ENCODE peak calls at places on chromosomes 1 and 21, in nine cellular contexts. D is fibroblast of the aortic adventitia; X is RWPE2; R is CD8-positive, alpha-beta T cell; C is HL-60; L is AG09309; M is lower lobe of right lung; Y is left ventricle myocardium inferior; F is hepatocyte. H is an unnamed sample.

GRCh38 chr1:3483801-3484444 is 29.5 kb downstream of the ARHGEF16 start:
- DNase-seq in Y (no peak), D (no peak), R (no peak), X (no peak), C (peak), M (no peak), L (no peak), F (peak), H (peak)

GRCh38 chr1:232340448-232340847 is 289.5 kb downstream of the SIPA1L2 start:
- DNase-seq in X (no peak), F (no peak), D (no peak), Y (no peak), M (no peak), R (no peak), L (no peak), C (no peak), H (no peak)

GRCh38 chr1:52552236-52552504 is 722 bp downstream of the TUT4 start:
- DNase-seq in Y (no peak), D (peak), M (peak), C (peak), F (peak), X (peak), R (peak), L (peak), H (peak)

GRCh38 chr1:46761740-46762139 is 37.1 kb upstream of the CYP4B1 start:
- DNase-seq in F (no peak), L (no peak), M (no peak), R (no peak), X (no peak), D (no peak), Y (no peak), C (no peak), H (no peak)

GRCh38 chr21:17250651-17251294 is 262.1 kb upstream of the CXADR start:
- DNase-seq in D (no peak), F (no peak), L (no peak), X (no peak), M (no peak), R (no peak), C (no peak), Y (no peak), H (no peak)

GRCh38 chr1:245332085-245332484 is 177.3 kb downstream of the KIF26B start:
- DNase-seq in X (no peak), L (no peak), Y (no peak), R (no peak), M (no peak), C (no peak), D (no peak), F (no peak), H (no peak)

GRCh38 chr1:110915804-110916203 is 42.9 kb downstream of the CD53 start:
- DNase-seq in X (no peak), R (no peak), Y (no peak), D (no peak), L (no peak), M (no peak), C (no peak), F (no peak), H (no peak)

GRCh38 chr1:202244841-202245261 is 51.3 kb downstream of the LGR6 start:
- DNase-seq in Y (no peak), X (peak), D (no peak), R (no peak), L (no peak), F (no peak), C (no peak), M (no peak), H (peak)

GRCh38 chr1:51518033-51518729 is 885 bp downstream of the EPS15 start:
- DNase-seq in Y (peak), L (no peak), M (peak), C (peak), R (peak), F (peak), D (peak), X (no peak), H (peak)

GRCh38 chr1:150551784-150552691 is 2.8 kb downstream of the ADAMTSL4 start:
- DNase-seq in C (peak), X (peak), M (peak), Y (peak), L (peak), F (peak), R (no peak), D (peak), H (no peak)

GRCh38 chr1:98794196-98794886 is 132.8 kb downstream of the SNX7 start:
- DNase-seq in D (peak), C (peak), Y (no peak), R (peak), F (peak), M (no peak), X (no peak), L (peak), H (peak)

GRCh38 chr1:192225266-192225665 is 67.0 kb downstream of the RGS18 start:
- DNase-seq in M (no peak), Y (no peak), X (no peak), R (no peak), F (no peak), C (no peak), D (no peak), L (no peak), H (no peak)

GRCh38 chr1:212219679-212220463 is 65.3 kb upstream of the PPP2R5A start:
- DNase-seq in Y (no peak), X (no peak), M (no peak), R (no peak), L (no peak), C (no peak), F (peak), D (peak), H (peak)

GRCh38 chr1:151288502-151288901 is 6.4 kb downstream of the ZNF687 start:
- DNase-seq in Y (no peak), R (no peak), X (no peak), F (no peak), C (no peak), D (no peak), M (no peak), L (no peak), H (no peak)

GRCh38 chr1:24888971-24889670 is 41.0 kb downstream of the RUNX3 start:
- DNase-seq in L (peak), X (peak), Y (no peak), C (no peak), R (no peak), D (peak), F (no peak), M (no peak), H (no peak)

GRCh38 chr1:11196945-11197344 is 7.8 kb downstream of the ANGPTL7 start:
- DNase-seq in D (no peak), L (no peak), M (no peak), X (no peak), R (no peak), F (no peak), Y (no peak), C (no peak), H (no peak)

GRCh38 chr1:170168263-170168662 is 22.5 kb downstream of the NTMT2 start:
- DNase-seq in X (no peak), L (no peak), R (no peak), Y (no peak), M (no peak), D (peak), C (no peak), F (no peak), H (no peak)

GRCh38 chr1:67795179-67795916 is 37.9 kb downstream of the GNG12 start:
- DNase-seq in X (no peak), M (no peak), D (no peak), L (no peak), R (no peak), Y (no peak), F (no peak), C (no peak), H (no peak)

GRCh38 chr1:154453577-154454352 is 48.3 kb upstream of the TDRD10 start:
- DNase-seq in D (peak), X (no peak), F (no peak), C (peak), L (no peak), Y (no peak), M (no peak), R (no peak), H (no peak)

GRCh38 chr21:45336870-45337269 is 49.2 kb upstream of the POFUT2 start:
- DNase-seq in D (no peak), R (no peak), L (no peak), X (peak), F (no peak), Y (peak), C (no peak), M (peak), H (peak)

GRCh38 chr1:237303929-237304328 is 261.9 kb downstream of the RYR2 start:
- DNase-seq in L (no peak), F (no peak), Y (no peak), C (no peak), R (no peak), M (no peak), X (no peak), D (no peak), H (no peak)

GRCh38 chr1:58815680-58816071 is 31.8 kb upstream of the JUN start:
- DNase-seq in C (no peak), M (no peak), X (no peak), L (no peak), D (no peak), Y (peak), R (no peak), F (peak), H (no peak)

GRCh38 chr1:19165501-19165900 is 44.6 kb downstream of the UBR4 start:
- DNase-seq in F (no peak), R (no peak), Y (no peak), L (no peak), D (no peak), M (no peak), X (no peak), C (no peak), H (no peak)

GRCh38 chr1:180243517-180244221 is 13.6 kb downstream of the LHX4 start:
- DNase-seq in Y (no peak), D (no peak), R (no peak), M (peak), X (no peak), L (no peak), C (no peak), F (no peak), H (peak)

GRCh38 chr1:18900303-18900841 is 2.0 kb downstream of the ALDH4A1 start:
- DNase-seq in Y (no peak), D (peak), F (no peak), M (no peak), C (peak), X (no peak), R (no peak), L (no peak), H (no peak)

GRCh38 chr1:183349201-183349711 is 68.9 kb downstream of the NMNAT2 start:
- DNase-seq in L (peak), X (no peak), F (peak), M (no peak), R (no peak), C (no peak), Y (no peak), D (peak), H (no peak)

GRCh38 chr1:109927356-109927755 is 16.7 kb downstream of the CSF1 start:
- DNase-seq in L (no peak), C (no peak), X (no peak), Y (no peak), D (no peak), R (no peak), F (no peak), M (no peak), H (no peak)

GRCh38 chr1:23558140-23558871 is 995 bp downstream of the ID3 start:
- DNase-seq in Y (peak), D (peak), X (no peak), L (no peak), M (peak), F (peak), R (peak), C (no peak), H (peak)

DNA sequence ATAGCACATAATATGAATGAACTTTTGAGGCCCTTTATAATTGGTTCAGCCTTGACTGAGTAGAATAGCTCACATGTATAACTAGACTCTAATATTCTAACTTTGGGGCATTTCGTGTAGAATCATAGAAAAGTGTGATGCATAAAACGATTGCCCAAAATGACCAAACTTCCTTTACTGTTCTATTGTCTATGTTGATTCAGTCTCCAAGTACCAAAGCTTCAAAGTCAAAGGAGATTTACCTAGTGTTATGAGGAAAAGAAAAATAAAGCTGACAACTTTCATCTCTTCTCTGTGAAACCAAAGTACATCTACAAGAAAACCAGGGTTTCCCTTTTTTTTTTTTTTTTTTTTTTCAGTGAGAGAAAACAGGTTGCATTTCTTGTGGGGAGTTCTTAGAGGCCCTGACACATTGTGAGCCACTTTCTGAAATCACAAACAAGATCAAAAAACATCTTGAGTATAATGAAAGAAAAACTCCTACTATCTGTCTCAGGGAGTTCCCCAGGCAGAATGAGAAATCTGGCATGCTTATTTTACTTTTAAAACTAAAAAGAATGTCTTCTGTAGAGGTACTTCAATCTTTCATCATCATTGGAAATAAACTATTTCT is 183.4 kb downstream of the TNFSF18 start:
- DNase-seq in R (peak), C (no peak), X (no peak), F (no peak), D (no peak), Y (no peak), M (no peak), L (no peak), H (no peak)
- TF ChIP-seq CTCF in R (no peak), C (no peak), X (no peak), F (no peak), D (no peak), Y (no peak), M (no peak), L (no peak), H (no peak)

GRCh38 chr1:116916002-116916401 is 6.3 kb downstream of the PTGFRN start:
- DNase-seq in C (no peak), M (no peak), F (no peak), X (no peak), Y (no peak), L (no peak), D (no peak), R (no peak), H (no peak)

GRCh38 chr1:116912846-116913245 is 3.1 kb downstream of the PTGFRN start:
- DNase-seq in L (no peak), F (no peak), M (no peak), X (no peak), D (no peak), C (no peak), R (no peak), Y (no peak), H (no peak)

GRCh38 chr1:116913941-116914340 is 4.2 kb downstream of the PTGFRN start:
- DNase-seq in R (no peak), Y (no peak), C (no peak), D (no peak), X (no peak), M (no peak), L (no peak), F (no peak), H (no peak)

GRCh38 chr1:116915182-116915611 is 5.5 kb downstream of the PTGFRN start:
- DNase-seq in M (no peak), X (no peak), Y (peak), C (no peak), F (no peak), R (no peak), L (no peak), D (peak), H (no peak)

GRCh38 chr1:116914667-116915066 is 5.0 kb downstream of the PTGFRN start:
- DNase-seq in R (no peak), X (no peak), D (no peak), L (no peak), C (no peak), F (no peak), Y (no peak), M (no peak), H (no peak)
- H3K4me3 ChIP-seq in R (no peak), X (no peak), D (no peak), L (no peak), C (no peak), F (no peak), Y (peak), M (no peak), H (no peak)

GRCh38 chr1:56755911-56756310 is 63.3 kb downstream of the FYB2 start:
- DNase-seq in L (no peak), R (no peak), D (no peak), Y (no peak), C (no peak), M (no peak), X (no peak), F (no peak), H (no peak)

GRCh38 chr1:56754713-56755505 is 64.3 kb downstream of the FYB2 start:
- DNase-seq in Y (no peak), M (no peak), D (no peak), X (no peak), F (peak), L (no peak), C (no peak), R (no peak), H (no peak)

DNA sequence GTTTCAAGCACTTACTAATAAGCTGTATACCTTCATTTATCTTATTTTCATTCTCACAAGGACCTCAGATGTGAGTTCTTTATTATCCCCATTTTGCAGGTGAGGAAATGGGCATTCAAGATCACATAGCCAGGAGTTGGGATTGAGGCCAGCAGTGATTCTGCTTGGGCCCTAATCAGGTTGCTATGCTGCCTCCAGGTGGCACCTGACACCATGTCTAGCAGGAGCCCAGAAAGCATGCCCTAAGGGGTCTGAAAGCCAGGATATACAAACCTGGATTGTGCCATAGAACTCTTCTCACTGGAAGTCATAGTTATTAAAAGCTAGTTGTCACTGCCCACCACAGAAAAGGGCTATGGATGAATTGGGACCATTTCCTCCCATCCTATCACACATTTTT is 61.1 kb downstream of the FYB2 start:
- DNase-seq in D (no peak), X (no peak), Y (peak), F (peak), L (no peak), R (no peak), C (no peak), M (no peak), H (peak)
- TF ChIP-seq CTCF in D (no peak), X (peak), Y (peak), F (peak), L (no peak), R (no peak), C (no peak), M (no peak), H (peak)

GRCh38 chr1:227297073-227297793 is 21.1 kb downstream of the CDC42BPA start:
- DNase-seq in X (no peak), Y (no peak), M (no peak), F (no peak), C (no peak), R (no peak), D (no peak), L (no peak), H (no peak)
- H3K4me3 ChIP-seq in X (no peak), Y (no peak), M (no peak), F (no peak), C (no peak), R (no peak), D (no peak), L (no peak), H (no peak)

GRCh38 chr1:147912553-147912952 is 10.0 kb downstream of the GJA8 start:
- DNase-seq in Y (no peak), C (no peak), F (no peak), L (no peak), R (no peak), D (no peak), X (no peak), M (no peak), H (no peak)
- TF ChIP-seq CTCF in Y (no peak), C (no peak), F (no peak), L (no peak), R (no peak), D (no peak), X (no peak), M (no peak), H (no peak)

GRCh38 chr1:34162852-34163766 is 1.9 kb downstream of the CSMD2 start:
- DNase-seq in L (peak), F (peak), M (peak), R (no peak), Y (peak), C (peak), D (peak), X (no peak), H (peak)
- H3K4me3 ChIP-seq in L (peak), F (peak), M (peak), R (no peak), Y (peak), C (no peak), D (peak), X (no peak), H (no peak)

GRCh38 chr1:64969305-64970066 is 3.1 kb upstream of the JAK1 start:
- DNase-seq in C (no peak), X (no peak), D (peak), M (no peak), F (no peak), Y (no peak), L (no peak), R (no peak), H (no peak)
- TF ChIP-seq CTCF in C (no peak), X (peak), D (no peak), M (no peak), F (no peak), Y (no peak), L (no peak), R (no peak), H (no peak)

GRCh38 chr1:40820251-40820797 is 36.7 kb downstream of the KCNQ4 start:
- DNase-seq in F (no peak), D (no peak), C (peak), M (no peak), Y (no peak), R (peak), L (no peak), X (no peak), H (no peak)

GRCh38 chr1:40820911-40821693 is 37.5 kb downstream of the KCNQ4 start:
- DNase-seq in X (no peak), L (no peak), F (no peak), D (no peak), Y (no peak), R (no peak), C (no peak), M (no peak), H (no peak)

GRCh38 chr1:40818264-40818961 is 34.8 kb downstream of the KCNQ4 start:
- DNase-seq in X (no peak), L (no peak), M (peak), D (no peak), Y (peak), C (no peak), F (peak), R (peak), H (no peak)

GRCh38 chr1:40817791-40818263 is 34.2 kb downstream of the KCNQ4 start:
- DNase-seq in D (no peak), X (no peak), M (no peak), L (no peak), C (no peak), Y (no peak), F (no peak), R (no peak), H (no peak)

DNA sequence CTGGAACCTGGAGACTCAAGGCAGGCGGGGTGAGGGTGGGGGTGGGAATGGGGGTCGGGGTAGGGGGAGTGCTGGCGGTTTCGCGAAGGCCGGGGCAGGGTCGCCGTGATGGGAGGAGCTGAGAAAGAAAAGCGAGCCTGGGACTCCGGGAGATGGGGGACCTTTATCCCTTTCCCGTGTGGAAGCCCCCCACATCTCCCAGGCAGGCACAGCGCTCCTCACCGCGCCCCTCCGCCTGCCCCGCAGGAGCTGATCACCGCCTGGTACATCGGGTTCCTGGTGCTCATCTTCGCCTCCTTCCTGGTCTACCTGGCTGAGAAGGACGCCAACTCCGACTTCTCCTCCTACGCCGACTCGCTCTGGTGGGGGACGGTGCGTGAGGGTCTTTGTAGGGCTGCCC is 35.5 kb downstream of the KCNQ4 start:
- DNase-seq in X (no peak), R (peak), M (no peak), D (no peak), C (no peak), L (no peak), Y (no peak), F (no peak), H (no peak)
- H3K4me3 ChIP-seq in X (no peak), R (no peak), M (peak), D (no peak), C (no peak), L (no peak), Y (peak), F (no peak), H (no peak)

GRCh38 chr1:189706594-189706993 is 771.1 kb downstream of the BRINP3 start:
- DNase-seq in R (no peak), M (no peak), D (no peak), L (no peak), X (no peak), F (no peak), C (no peak), Y (no peak), H (no peak)

DNA sequence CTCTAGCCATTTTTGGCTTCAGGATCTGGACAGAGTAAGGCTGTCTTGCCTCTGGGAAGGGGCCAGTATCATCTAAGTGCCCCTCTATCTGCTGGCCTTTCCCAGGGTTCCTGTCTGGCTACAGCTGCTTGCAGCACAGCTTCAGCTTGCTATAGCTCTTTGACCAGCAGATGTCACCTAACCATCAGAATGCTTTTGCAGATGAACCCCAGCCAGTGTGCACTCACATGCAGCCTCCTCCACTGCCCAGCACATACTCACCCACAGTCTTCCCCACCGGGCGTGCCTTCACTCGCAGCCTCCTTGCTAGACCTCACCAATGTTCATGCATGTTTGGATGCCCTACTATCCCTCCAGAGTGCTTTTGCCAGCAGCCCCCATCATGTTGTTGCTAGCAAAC is 769.0 kb downstream of the BRINP3 start:
- DNase-seq in D (peak), R (no peak), Y (no peak), C (no peak), F (peak), X (no peak), M (no peak), L (no peak), H (peak)
- TF ChIP-seq CTCF in D (no peak), R (no peak), Y (no peak), C (no peak), F (no peak), X (peak), M (no peak), L (no peak), H (peak)